ENCODE peak calls at places on chromosomes 7 and 10, in seven cellular contexts. One of them, this sample, is unnamed.

GRCh38 chr7:154512121-154512621 is 460.0 kb downstream of the DPP6 start:
- DNase-seq in T-helper 17 cell: no peak
- DNase-seq in activated T-helper 1 cell treated with Interleukin-2 at 50 U/mL for 16 hours: no peak
- DNase-seq in dermis blood vessel endothelial cell: no peak
- DNase-seq in astrocyte of the cerebellum: no peak
- DNase-seq in Kasumi-1: no peak
- DNase-seq in M059J: no peak
- DNase-seq in this sample: no peak

GRCh38 chr7:31782411-31782991 is 95.5 kb downstream of the PPP1R17 start:
- DNase-seq in activated T-helper 1 cell treated with Interleukin-2 at 50 U/mL for 16 hours: no peak
- DNase-seq in astrocyte of the cerebellum: peak; percentile 50
- DNase-seq in M059J: peak; percentile 79
- DNase-seq in T-helper 17 cell: no peak
- DNase-seq in dermis blood vessel endothelial cell: peak; percentile 80
- DNase-seq in Kasumi-1: peak; percentile 94
- DNase-seq in this sample: no peak

GRCh38 chr7:135386181-135386580 is 123.7 kb downstream of the CNOT4 start:
- DNase-seq in activated T-helper 1 cell treated with Interleukin-2 at 50 U/mL for 16 hours: no peak
- DNase-seq in T-helper 17 cell: no peak
- DNase-seq in M059J: peak; percentile 48
- DNase-seq in astrocyte of the cerebellum: no peak
- DNase-seq in dermis blood vessel endothelial cell: no peak
- DNase-seq in Kasumi-1: no peak
- DNase-seq in this sample: no peak

GRCh38 chr10:129956902-129957673 is 7.0 kb downstream of the EBF3 start:
- DNase-seq in activated T-helper 1 cell treated with Interleukin-2 at 50 U/mL for 16 hours: no peak
- DNase-seq in M059J: no peak
- DNase-seq in Kasumi-1: no peak
- DNase-seq in T-helper 17 cell: no peak
- DNase-seq in astrocyte of the cerebellum: no peak
- DNase-seq in dermis blood vessel endothelial cell: peak; percentile 52
- DNase-seq in this sample: peak; percentile 47

GRCh38 chr10:102408081-102408727 is 10.4 kb downstream of the PSD start:
- DNase-seq in Kasumi-1: no peak
- DNase-seq in T-helper 17 cell: no peak
- DNase-seq in activated T-helper 1 cell treated with Interleukin-2 at 50 U/mL for 16 hours: no peak
- DNase-seq in M059J: peak; percentile 30
- DNase-seq in astrocyte of the cerebellum: no peak
- DNase-seq in dermis blood vessel endothelial cell: no peak
- DNase-seq in this sample: no peak

GRCh38 chr7:157004839-157005455 is 5.5 kb downstream of the MNX1 start:
- DNase-seq in T-helper 17 cell: no peak
- DNase-seq in astrocyte of the cerebellum: no peak
- DNase-seq in activated T-helper 1 cell treated with Interleukin-2 at 50 U/mL for 16 hours: no peak
- DNase-seq in M059J: no peak
- DNase-seq in Kasumi-1: no peak
- DNase-seq in dermis blood vessel endothelial cell: no peak
- DNase-seq in this sample: no peak

GRCh38 chr7:147432068-147432467 is 1158.5 kb upstream of the C7orf33 start:
- DNase-seq in astrocyte of the cerebellum: no peak
- DNase-seq in M059J: no peak
- DNase-seq in activated T-helper 1 cell treated with Interleukin-2 at 50 U/mL for 16 hours: no peak
- DNase-seq in Kasumi-1: peak; percentile 24
- DNase-seq in T-helper 17 cell: no peak
- DNase-seq in dermis blood vessel endothelial cell: no peak
- DNase-seq in this sample: no peak

GRCh38 chr7:49875336-49875735 is 101.9 kb downstream of the VWC2 start:
- DNase-seq in astrocyte of the cerebellum: no peak
- DNase-seq in Kasumi-1: no peak
- DNase-seq in M059J: no peak
- DNase-seq in activated T-helper 1 cell treated with Interleukin-2 at 50 U/mL for 16 hours: no peak
- DNase-seq in dermis blood vessel endothelial cell: no peak
- DNase-seq in T-helper 17 cell: no peak
- DNase-seq in this sample: no peak

GRCh38 chr10:47166405-47166777 is 133.6 kb upstream of the GDF10 start:
- DNase-seq in activated T-helper 1 cell treated with Interleukin-2 at 50 U/mL for 16 hours: no peak
- DNase-seq in T-helper 17 cell: no peak
- DNase-seq in M059J: no peak
- DNase-seq in astrocyte of the cerebellum: no peak
- DNase-seq in dermis blood vessel endothelial cell: no peak
- DNase-seq in Kasumi-1: no peak
- DNase-seq in this sample: no peak

GRCh38 chr10:8053446-8054242 is 844 bp upstream of the GATA3 start:
- DNase-seq in T-helper 17 cell: peak; percentile 89
- DNase-seq in Kasumi-1: peak; percentile 88
- DNase-seq in dermis blood vessel endothelial cell: peak; percentile 91
- DNase-seq in activated T-helper 1 cell treated with Interleukin-2 at 50 U/mL for 16 hours: peak; percentile 90
- DNase-seq in astrocyte of the cerebellum: peak; percentile 23
- DNase-seq in M059J: peak; percentile 74
- DNase-seq in this sample: peak; percentile 30

GRCh38 chr7:14309432-14309831 is 320.0 kb upstream of the ETV1 start:
- DNase-seq in M059J: no peak
- DNase-seq in T-helper 17 cell: no peak
- DNase-seq in dermis blood vessel endothelial cell: no peak
- DNase-seq in astrocyte of the cerebellum: no peak
- DNase-seq in activated T-helper 1 cell treated with Interleukin-2 at 50 U/mL for 16 hours: no peak
- DNase-seq in Kasumi-1: no peak
- DNase-seq in this sample: no peak

GRCh38 chr7:37149019-37149814 is 299.4 kb downstream of the ELMO1 start:
- DNase-seq in M059J: no peak
- DNase-seq in dermis blood vessel endothelial cell: no peak
- DNase-seq in T-helper 17 cell: no peak
- DNase-seq in Kasumi-1: no peak
- DNase-seq in astrocyte of the cerebellum: no peak
- DNase-seq in activated T-helper 1 cell treated with Interleukin-2 at 50 U/mL for 16 hours: no peak
- DNase-seq in this sample: no peak

GRCh38 chr10:88536437-88536836 is 46.7 kb downstream of the RNLS start:
- DNase-seq in activated T-helper 1 cell treated with Interleukin-2 at 50 U/mL for 16 hours: no peak
- DNase-seq in astrocyte of the cerebellum: no peak
- DNase-seq in T-helper 17 cell: no peak
- DNase-seq in Kasumi-1: no peak
- DNase-seq in dermis blood vessel endothelial cell: no peak
- DNase-seq in M059J: no peak
- DNase-seq in this sample: no peak

GRCh38 chr10:28180654-28181053 is 122.2 kb downstream of the MPP7 start:
- DNase-seq in Kasumi-1: no peak
- DNase-seq in M059J: no peak
- DNase-seq in T-helper 17 cell: no peak
- DNase-seq in activated T-helper 1 cell treated with Interleukin-2 at 50 U/mL for 16 hours: no peak
- DNase-seq in astrocyte of the cerebellum: no peak
- DNase-seq in dermis blood vessel endothelial cell: no peak
- DNase-seq in this sample: no peak

GRCh38 chr10:87960230-87960629 is 96.8 kb downstream of the PTEN start:
- DNase-seq in activated T-helper 1 cell treated with Interleukin-2 at 50 U/mL for 16 hours: no peak
- DNase-seq in M059J: peak; percentile 68
- DNase-seq in Kasumi-1: no peak
- DNase-seq in astrocyte of the cerebellum: peak; percentile 11
- DNase-seq in dermis blood vessel endothelial cell: peak; percentile 62
- DNase-seq in T-helper 17 cell: no peak
- DNase-seq in this sample: no peak

GRCh38 chr10:115761166-115761565 is 511.8 kb downstream of the GFRA1 start:
- DNase-seq in T-helper 17 cell: no peak
- DNase-seq in dermis blood vessel endothelial cell: no peak
- DNase-seq in astrocyte of the cerebellum: no peak
- DNase-seq in Kasumi-1: no peak
- DNase-seq in activated T-helper 1 cell treated with Interleukin-2 at 50 U/mL for 16 hours: no peak
- DNase-seq in M059J: no peak
- DNase-seq in this sample: no peak

GRCh38 chr10:106424981-106425380 is 739.5 kb downstream of the SORCS1 start:
- DNase-seq in astrocyte of the cerebellum: no peak
- DNase-seq in T-helper 17 cell: no peak
- DNase-seq in Kasumi-1: no peak
- DNase-seq in M059J: no peak
- DNase-seq in dermis blood vessel endothelial cell: no peak
- DNase-seq in activated T-helper 1 cell treated with Interleukin-2 at 50 U/mL for 16 hours: no peak
- DNase-seq in this sample: no peak

GRCh38 chr10:33155720-33156638 is 178.5 kb downstream of the NRP1 start:
- DNase-seq in Kasumi-1: peak; percentile 77
- DNase-seq in dermis blood vessel endothelial cell: peak; percentile 64
- DNase-seq in activated T-helper 1 cell treated with Interleukin-2 at 50 U/mL for 16 hours: no peak
- DNase-seq in astrocyte of the cerebellum: no peak
- DNase-seq in M059J: peak; percentile 73
- DNase-seq in T-helper 17 cell: no peak
- DNase-seq in this sample: no peak

GRCh38 chr10:49585387-49585786 is 24.7 kb upstream of the SLC18A3 start:
- DNase-seq in dermis blood vessel endothelial cell: no peak
- DNase-seq in T-helper 17 cell: no peak
- DNase-seq in astrocyte of the cerebellum: no peak
- DNase-seq in Kasumi-1: no peak
- DNase-seq in M059J: peak; percentile 68
- DNase-seq in activated T-helper 1 cell treated with Interleukin-2 at 50 U/mL for 16 hours: no peak
- DNase-seq in this sample: no peak

GRCh38 chr10:21292763-21293517 is 232.5 kb downstream of the SKIDA1 start:
- DNase-seq in activated T-helper 1 cell treated with Interleukin-2 at 50 U/mL for 16 hours: no peak
- DNase-seq in astrocyte of the cerebellum: peak; percentile 99
- DNase-seq in dermis blood vessel endothelial cell: peak; percentile 90
- DNase-seq in M059J: peak; percentile 95
- DNase-seq in Kasumi-1: no peak
- DNase-seq in T-helper 17 cell: no peak
- DNase-seq in this sample: no peak

GRCh38 chr10:16927536-16927935 is 110.3 kb upstream of the RSU1 start:
- DNase-seq in M059J: no peak
- DNase-seq in Kasumi-1: no peak
- DNase-seq in astrocyte of the cerebellum: no peak
- DNase-seq in T-helper 17 cell: no peak
- DNase-seq in activated T-helper 1 cell treated with Interleukin-2 at 50 U/mL for 16 hours: no peak
- DNase-seq in dermis blood vessel endothelial cell: no peak
- DNase-seq in this sample: no peak

GRCh38 chr7:69598487-69599148 is 343 bp downstream of the AUTS2 start:
- DNase-seq in Kasumi-1: peak; percentile 36
- DNase-seq in T-helper 17 cell: no peak
- DNase-seq in dermis blood vessel endothelial cell: no peak
- DNase-seq in activated T-helper 1 cell treated with Interleukin-2 at 50 U/mL for 16 hours: no peak
- DNase-seq in astrocyte of the cerebellum: no peak
- DNase-seq in M059J: peak; percentile 47
- DNase-seq in this sample: no peak

GRCh38 chr7:5514440-5515035 is 90.9 kb upstream of the TNRC18 start:
- DNase-seq in Kasumi-1: no peak
- DNase-seq in astrocyte of the cerebellum: no peak
- DNase-seq in T-helper 17 cell: no peak
- DNase-seq in dermis blood vessel endothelial cell: no peak
- DNase-seq in M059J: peak; percentile 35
- DNase-seq in activated T-helper 1 cell treated with Interleukin-2 at 50 U/mL for 16 hours: no peak
- DNase-seq in this sample: no peak

GRCh38 chr7:111878788-111879187 is 316.5 kb upstream of the IMMP2L start:
- DNase-seq in activated T-helper 1 cell treated with Interleukin-2 at 50 U/mL for 16 hours: no peak
- DNase-seq in T-helper 17 cell: no peak
- DNase-seq in M059J: no peak
- DNase-seq in Kasumi-1: no peak
- DNase-seq in astrocyte of the cerebellum: no peak
- DNase-seq in dermis blood vessel endothelial cell: peak; percentile 24
- DNase-seq in this sample: no peak

GRCh38 chr7:117673367-117673766 is 193.5 kb downstream of the CFTR start:
- DNase-seq in M059J: peak; percentile 58
- DNase-seq in Kasumi-1: no peak
- DNase-seq in astrocyte of the cerebellum: no peak
- DNase-seq in T-helper 17 cell: no peak
- DNase-seq in activated T-helper 1 cell treated with Interleukin-2 at 50 U/mL for 16 hours: no peak
- DNase-seq in dermis blood vessel endothelial cell: no peak
- DNase-seq in this sample: no peak

GRCh38 chr10:131259535-131259934 is 52.0 kb downstream of the TCERG1L start:
- DNase-seq in astrocyte of the cerebellum: no peak
- DNase-seq in Kasumi-1: no peak
- DNase-seq in M059J: no peak
- DNase-seq in dermis blood vessel endothelial cell: no peak
- DNase-seq in T-helper 17 cell: no peak
- DNase-seq in activated T-helper 1 cell treated with Interleukin-2 at 50 U/mL for 16 hours: no peak
- DNase-seq in this sample: no peak

GRCh38 chr10:36172574-36172973 is 530.5 kb upstream of the FZD8 start:
- DNase-seq in dermis blood vessel endothelial cell: peak; percentile 67
- DNase-seq in M059J: peak; percentile 73
- DNase-seq in Kasumi-1: no peak
- DNase-seq in activated T-helper 1 cell treated with Interleukin-2 at 50 U/mL for 16 hours: no peak
- DNase-seq in astrocyte of the cerebellum: peak; percentile 55
- DNase-seq in T-helper 17 cell: no peak
- DNase-seq in this sample: no peak